ENCODE peak calls at places on chromosome X, in nine cellular contexts. O, N, H, U, R, Y, Z, I and G are unnamed samples.
A peak's percentile ranks its signal among the peaks of the same experiment; 100 is the strongest.

GRCh38 chrX:48559636-48560035 is 14.6 kb upstream of the RBM3 start:
- DNase-seq in Y (no peak), U (no peak), Z (no peak), O (no peak), I (no peak), H (no peak), R (no peak), N (no peak), G (no peak)

GRCh38 chrX:115058276-115058675 is 40.9 kb upstream of the IL13RA2 start:
- DNase-seq in Y (peak; percentile 94), N (no peak), R (peak; percentile 71), U (no peak), O (no peak), Z (peak; percentile 41), I (no peak), H (no peak), G (no peak)

GRCh38 chrX:56738670-56739069 is 9.6 kb downstream of the NBDY start:
- DNase-seq in U (no peak), O (no peak), Z (peak; percentile 47), H (no peak), N (no peak), I (no peak), Y (no peak), R (no peak), G (no peak)

GRCh38 chrX:54447461-54447860 is 7.3 kb downstream of the TSR2 start:
- DNase-seq in H (no peak), N (no peak), Z (no peak), R (no peak), Y (peak; percentile 11), O (no peak), U (peak; percentile 6), I (no peak), G (no peak)

GRCh38 chrX:8639949-8640348 is 92.0 kb downstream of the ANOS1 start:
- DNase-seq in N (no peak), I (no peak), U (peak; percentile 18), H (no peak), Z (no peak), Y (no peak), R (no peak), O (no peak), G (no peak)

GRCh38 chrX:119236599-119237525 is 777 bp downstream of the PGRMC1 start:
- DNase-seq in Z (peak; percentile 49), H (peak; percentile 86), I (peak; percentile 72), R (no peak), O (no peak), U (peak; percentile 56), Y (peak; percentile 68), N (no peak), G (no peak)

GRCh38 chrX:96483642-96484160 is 200.9 kb upstream of the DIAPH2 start:
- DNase-seq in O (no peak), Z (no peak), R (no peak), Y (no peak), I (no peak), N (no peak), H (no peak), U (no peak), G (no peak)

GRCh38 chrX:48465336-48465933 is 4.6 kb downstream of the SLC38A5 start:
- DNase-seq in H (peak; percentile 6), O (no peak), R (peak; percentile 54), Y (peak; percentile 94), Z (peak; percentile 67), N (no peak), U (no peak), I (no peak), G (no peak)

GRCh38 chrX:130887392-130887791 is 15.6 kb downstream of the ENOX2 start:
- DNase-seq in U (no peak), H (no peak), R (no peak), N (no peak), I (no peak), Y (no peak), Z (no peak), O (no peak), G (no peak)

GRCh38 chrX:137031517-137032377 is 2.0 kb downstream of the GPR101 start:
- DNase-seq in U (peak; percentile 68), I (no peak), R (no peak), N (peak; percentile 71), O (no peak), Y (peak; percentile 44), H (no peak), Z (peak; percentile 25), G (no peak)

DNA sequence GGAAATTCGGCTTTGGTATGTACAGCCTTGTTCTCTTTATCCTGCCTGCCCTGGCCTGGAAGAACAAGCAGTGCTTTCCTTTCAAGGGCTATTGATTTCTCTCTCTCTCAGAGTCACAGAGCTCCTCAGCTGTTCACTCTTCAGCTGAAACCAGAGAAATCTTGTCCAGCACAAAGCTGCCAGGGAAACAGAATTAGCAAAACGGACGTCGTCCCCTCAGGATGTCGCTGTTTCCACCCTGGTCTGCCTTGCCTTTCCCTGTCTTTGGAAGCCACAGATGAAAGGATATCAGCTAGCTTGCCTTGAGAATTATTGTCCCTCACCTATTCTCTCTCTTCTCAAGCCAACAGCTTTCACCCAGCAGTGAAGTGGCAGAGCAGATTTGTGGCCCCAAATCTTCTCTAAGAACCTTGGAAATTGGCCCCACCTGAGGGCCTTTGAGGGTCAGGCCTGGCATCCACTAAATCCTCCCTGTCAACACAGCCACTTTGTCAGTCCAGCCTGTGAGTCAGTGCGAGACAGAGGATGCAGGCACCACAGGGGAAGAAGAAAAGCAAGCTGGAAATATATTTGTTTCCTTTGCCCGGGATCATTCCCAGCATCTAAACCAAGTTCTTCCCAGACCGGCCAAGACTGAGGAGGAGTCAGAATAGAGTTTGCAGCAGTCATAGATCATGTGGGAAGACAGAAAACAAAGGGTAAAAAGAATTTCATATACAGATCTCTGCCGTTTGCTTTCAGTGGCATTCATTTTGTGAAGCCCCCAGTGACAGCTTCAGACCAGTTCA is 63.8 kb upstream of the MTM1 start:
- DNase-seq in I (no peak), Z (no peak), U (peak; percentile 19), Y (peak; percentile 15), H (no peak), R (no peak), N (no peak), O (no peak), G (no peak)
- TF ChIP-seq CTCF in I (no peak), Z (no peak), U (no peak), Y (no peak), H (no peak), R (no peak), N (no peak), O (no peak), G (no peak)

GRCh38 chrX:153438522-153438921 is 7.3 kb downstream of the TREX2 start:
- DNase-seq in I (no peak), Z (no peak), U (peak; percentile 44), H (no peak), O (no peak), N (no peak), R (no peak), Y (peak; percentile 35), G (no peak)
- TF ChIP-seq CTCF in I (peak; percentile 47), Z (no peak), U (peak; percentile 46), H (no peak), O (no peak), N (no peak), R (peak; percentile 48), Y (peak; percentile 41), G (peak; percentile 51)

GRCh38 chrX:110046971-110047370 is 44.1 kb downstream of the TMEM164 start:
- DNase-seq in H (no peak), Y (no peak), R (no peak), Z (no peak), O (no peak), N (no peak), I (no peak), U (no peak), G (no peak)

GRCh38 chrX:110045421-110045820 is 42.5 kb downstream of the TMEM164 start:
- DNase-seq in R (no peak), N (no peak), O (no peak), U (no peak), Z (no peak), H (no peak), I (no peak), Y (no peak), G (no peak)

GRCh38 chrX:110045988-110046387 is 43.1 kb downstream of the TMEM164 start:
- DNase-seq in Y (peak; percentile 22), Z (no peak), O (no peak), N (no peak), U (peak; percentile 43), H (no peak), I (no peak), R (no peak), G (no peak)

GRCh38 chrX:110042521-110042920 is 39.6 kb downstream of the TMEM164 start:
- DNase-seq in U (no peak), Z (peak; percentile 20), H (no peak), N (no peak), R (no peak), I (no peak), O (no peak), Y (peak; percentile 59), G (no peak)

DNA sequence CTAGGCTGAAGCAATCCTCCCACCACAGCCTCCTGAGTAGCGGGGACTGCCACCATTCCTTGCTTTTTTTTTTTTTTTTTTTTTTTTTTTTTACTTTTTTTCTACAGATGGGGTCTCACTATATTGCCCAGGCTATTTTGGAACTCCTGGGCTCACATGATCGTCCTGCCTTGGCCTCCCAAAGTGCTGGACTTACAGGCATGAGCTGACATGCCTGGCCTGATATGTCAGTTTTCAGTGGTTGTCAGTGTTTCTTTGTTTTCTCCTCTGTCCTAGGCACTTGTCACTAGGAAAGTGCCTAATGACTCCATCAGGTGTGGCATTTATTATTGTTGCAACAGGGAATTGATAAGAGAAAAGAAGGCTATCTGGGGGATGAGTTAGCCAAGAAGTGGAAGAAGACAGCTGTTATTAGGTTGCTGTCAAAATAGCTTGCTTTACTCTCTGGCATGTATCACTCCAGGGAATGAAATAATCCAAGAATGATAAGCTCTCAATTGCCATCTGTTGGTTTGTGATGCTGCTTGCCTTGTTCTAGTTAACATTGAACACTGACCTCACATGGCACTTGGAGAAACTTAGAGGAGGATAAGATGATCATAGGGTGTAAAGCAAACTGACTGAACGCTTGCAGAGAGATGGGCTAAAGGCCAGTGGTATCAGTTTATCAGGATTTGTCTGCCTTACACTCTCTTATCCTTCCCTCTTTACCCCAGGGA is 41.8 kb downstream of the TMEM164 start:
- DNase-seq in H (no peak), O (no peak), Y (no peak), R (no peak), N (no peak), I (no peak), U (no peak), Z (no peak), G (no peak)
- TF ChIP-seq CTCF in H (no peak), O (no peak), Y (no peak), R (no peak), N (no peak), I (no peak), U (no peak), Z (no peak), G (no peak)

DNA sequence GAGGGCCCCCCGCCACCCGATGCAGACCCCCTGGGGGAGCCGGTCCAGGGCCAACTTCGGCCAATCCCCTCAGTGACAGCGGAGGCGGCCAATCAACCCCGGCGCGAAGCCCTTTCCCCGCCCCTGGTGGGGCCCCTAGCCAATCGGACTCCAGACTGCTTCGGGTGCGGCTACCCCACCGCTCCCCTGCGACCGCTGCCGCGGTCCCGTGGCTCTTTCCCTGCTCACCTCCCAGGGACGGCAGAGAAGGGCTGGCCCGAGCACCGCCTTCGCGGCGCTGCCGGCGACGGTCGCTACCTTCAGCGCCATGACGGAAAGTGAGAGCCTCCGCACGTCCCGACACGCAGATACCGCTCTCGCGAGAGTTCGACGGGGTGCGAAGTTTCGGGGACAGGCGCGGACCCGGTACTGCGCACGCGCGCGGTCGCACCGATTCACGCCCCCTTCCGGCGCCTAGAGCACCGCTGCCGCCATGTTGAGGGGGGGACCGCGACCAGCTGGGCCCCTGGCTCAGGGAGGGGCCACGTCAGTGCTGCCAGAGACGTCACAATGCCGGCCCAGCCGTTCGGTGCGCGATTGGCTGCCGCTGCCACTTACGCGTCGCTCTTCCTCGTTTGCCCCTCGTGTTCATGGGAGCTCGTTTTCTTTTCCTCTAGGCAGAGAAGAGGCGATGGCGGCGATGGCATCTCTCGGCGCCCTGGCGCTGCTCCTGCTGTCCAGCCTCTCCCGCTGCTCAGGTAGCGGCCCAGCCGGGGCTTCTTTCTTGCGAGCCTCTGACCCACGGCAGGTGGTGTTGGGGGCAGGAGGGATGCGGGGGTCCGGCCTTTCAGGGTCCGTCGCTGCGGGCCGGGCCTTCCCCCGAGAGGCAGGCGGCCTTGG is at the start of the genes IDH3G and SSR4:
- DNase-seq in H (peak; percentile 97), Z (peak; percentile 88), N (peak; percentile 97), R (peak; percentile 87), Y (peak; percentile 92), O (peak; percentile 93), I (peak; percentile 95), U (peak; percentile 97), G (peak; percentile 98)
- TF ChIP-seq CTCF in H (no peak), Z (no peak), N (no peak), R (no peak), Y (no peak), O (no peak), I (no peak), U (peak; percentile 32), G (peak; percentile 19)